ENCODE peak calls at places on chromosomes 1 and 21, in four cellular contexts. F, I, A and G are unnamed samples.

GRCh38 chr1:66686406-66686805 is 65.9 kb upstream of the DYNLT5 start:
- DNase-seq in F (no peak), I (no peak), A (no peak), G (no peak)

GRCh38 chr1:37477198-37477931 is 3.0 kb downstream of the ZC3H12A start:
- DNase-seq in F (no peak), I (peak; percentile 87), A (peak; percentile 78), G (peak; percentile 33)

GRCh38 chr1:226635456-226635941 is 86.9 kb downstream of the STUM start:
- DNase-seq in F (no peak), I (peak; percentile 59), A (no peak), G (peak; percentile 47)

GRCh38 chr1:7552402-7552801 is 218.7 kb upstream of the VAMP3 start:
- DNase-seq in F (no peak), I (no peak), A (peak; percentile 70), G (no peak)

GRCh38 chr1:37919277-37919676 is 27.6 kb downstream of the INPP5B start:
- DNase-seq in F (no peak), I (no peak), A (no peak), G (peak; percentile 33)

GRCh38 chr21:30839304-30839703 is 9.7 kb upstream of the KRTAP7-1 start:
- DNase-seq in F (no peak), I (no peak), A (no peak), G (no peak)

GRCh38 chr1:181152892-181153633 is 64.6 kb downstream of the IER5 start:
- DNase-seq in F (no peak), I (peak; percentile 85), A (peak; percentile 98), G (peak; percentile 76)

GRCh38 chr1:239555350-239555749 is 169.0 kb downstream of the CHRM3 start:
- DNase-seq in F (no peak), I (no peak), A (no peak), G (no peak)

GRCh38 chr1:225886159-225887029 is 2.6 kb downstream of the LEFTY1 start:
- DNase-seq in F (no peak), I (no peak), A (no peak), G (no peak)

GRCh38 chr1:67191668-67192520 is 25.6 kb downstream of the IL23R start:
- DNase-seq in F (no peak), I (no peak), A (no peak), G (no peak)

GRCh38 chr21:29149771-29150425 is 19.5 kb downstream of the MAP3K7CL start:
- DNase-seq in F (no peak), I (no peak), A (peak; percentile 23), G (no peak)

DNA sequence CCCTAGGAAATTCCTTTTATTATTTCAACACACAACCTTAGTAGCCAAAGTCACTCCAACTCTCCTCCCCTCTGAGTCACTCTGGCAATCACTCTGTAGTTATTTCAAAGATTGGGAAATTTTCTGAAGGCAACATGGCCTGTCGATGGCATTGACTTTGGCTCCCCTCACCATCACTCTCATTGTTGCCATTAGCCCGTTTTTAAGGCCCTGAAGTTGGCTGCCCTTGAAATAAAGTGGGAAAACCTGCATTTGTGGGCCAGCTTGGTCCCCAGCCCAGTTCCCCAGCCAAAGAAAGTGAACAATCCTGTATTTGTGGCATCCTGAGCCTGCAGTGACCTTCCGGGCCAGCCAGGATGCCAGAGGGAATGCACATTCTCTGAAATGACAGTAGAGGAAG is 52.5 kb downstream of the CDC7 start:
- DNase-seq in F (no peak), I (no peak), A (no peak), G (no peak)
- TF ChIP-seq POLR2AphosphoS5 in F (no peak), I (no peak), A (no peak), G (no peak)

DNA sequence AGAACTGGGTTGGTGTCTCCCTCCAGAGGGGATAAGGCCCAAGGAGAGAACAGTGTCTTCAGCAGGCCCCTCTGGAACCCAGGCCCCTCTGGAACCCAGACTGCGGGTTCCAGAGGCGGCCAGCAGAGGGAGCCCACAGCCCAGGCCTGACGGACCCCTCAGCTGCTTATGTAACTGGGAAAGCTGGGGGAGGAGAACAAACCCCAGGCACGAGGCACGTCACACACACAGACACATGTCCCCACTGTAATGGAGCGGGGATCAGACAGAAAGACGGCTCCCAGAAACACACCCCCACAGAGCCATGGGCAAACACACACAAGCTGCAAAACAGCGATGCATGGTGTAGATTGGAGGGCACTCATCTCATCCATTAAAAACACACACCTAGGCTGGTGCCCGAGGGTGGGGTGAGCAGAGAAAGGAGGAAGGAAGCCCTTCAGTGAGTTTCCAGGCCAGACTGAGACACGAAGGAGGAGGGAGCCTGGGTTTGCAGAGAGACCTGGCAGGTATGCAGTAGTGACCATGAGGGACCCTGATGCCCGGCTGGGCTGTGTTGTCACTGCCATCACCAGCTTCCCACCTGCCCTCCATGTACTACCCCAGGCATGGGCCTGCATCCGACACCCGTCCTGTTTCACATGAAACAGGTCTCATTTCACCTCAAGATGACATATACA is 2.8 kb upstream of the IGSF8 start:
- DNase-seq in F (no peak), I (peak; percentile 80), A (peak; percentile 54), G (peak; percentile 73)
- H3K27ac ChIP-seq in F (no peak overlapping the region), I (no peak overlapping the region), A (no peak overlapping the region), G (no peak overlapping the region)

DNA sequence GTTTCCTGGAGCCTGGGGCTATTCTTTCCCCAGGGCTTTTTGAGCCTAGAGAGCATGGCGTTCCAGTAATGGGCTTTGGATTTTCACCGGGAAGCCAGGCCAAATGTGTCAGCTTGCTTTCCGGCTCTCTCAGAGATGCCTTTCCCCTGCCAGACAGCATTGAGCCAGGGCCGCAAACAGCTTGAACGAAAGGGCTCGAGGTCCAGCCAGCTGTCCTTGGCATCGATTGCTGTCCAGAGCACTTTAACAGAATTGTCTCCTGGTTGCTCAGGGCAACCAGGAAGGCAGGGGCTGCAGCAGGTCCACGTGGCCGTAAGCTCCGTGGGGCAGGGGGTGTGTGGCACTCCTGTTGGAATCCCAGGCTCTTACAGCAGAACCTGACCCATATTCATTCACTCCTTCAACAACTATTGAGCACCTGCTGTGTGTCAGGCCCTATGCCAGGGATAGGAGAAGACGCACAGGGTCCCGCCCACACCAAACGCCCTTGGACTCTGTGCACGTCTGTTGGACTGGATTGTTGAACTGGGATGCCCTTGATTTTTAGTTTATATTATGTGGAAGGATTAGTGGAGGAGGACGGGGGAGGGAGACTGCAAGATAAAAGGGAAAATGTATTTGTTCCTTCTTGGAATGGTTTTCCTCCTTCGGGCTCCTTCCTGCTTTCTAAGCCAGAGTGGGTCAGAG is 38.8 kb upstream of the EFHD2 start:
- DNase-seq in F (no peak), I (peak; percentile 31), A (no peak), G (no peak)
- TF ChIP-seq POLR2AphosphoS5 in F (no peak), I (no peak), A (no peak), G (no peak)

DNA sequence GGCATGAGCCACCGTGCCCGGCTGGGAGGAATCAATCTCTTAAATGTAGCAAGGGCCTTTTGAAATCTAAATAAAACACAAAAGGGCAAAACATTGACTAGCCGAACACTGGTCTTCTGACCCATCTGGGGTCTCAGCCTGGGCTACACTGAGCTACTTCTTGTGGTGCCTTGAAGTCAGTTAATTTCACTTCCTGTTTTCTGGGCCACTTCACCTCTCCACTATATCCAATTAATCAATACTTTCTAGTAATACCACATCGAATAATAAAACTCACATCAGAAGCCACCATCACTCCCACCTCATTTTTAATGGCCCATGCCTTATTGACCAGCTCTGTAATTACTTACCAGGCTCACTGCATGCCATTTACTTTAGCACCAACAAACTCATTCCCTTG is 138.0 kb upstream of the SAMSN1 start:
- DNase-seq in F (no peak), I (no peak), A (no peak), G (no peak)
- H3K27ac ChIP-seq in F (no peak overlapping the region), I (no peak overlapping the region), A (no peak overlapping the region), G (peak overlapping the region; percentile 76)